ENCODE peak calls at places on chromosomes 12 and 14, in eight cellular contexts. One of them, this sample, is unnamed.

GRCh38 chr14:79580414-79580813 is 630.9 kb downstream of the DIO2 start:
- DNase-seq in activated naive CD8-positive, alpha-beta T cell treated with anti-CD3 and anti-CD28 coated beads for 36 hours: no peak
- DNase-seq in activated naive CD4-positive, alpha-beta T cell: no peak
- DNase-seq in NCI-H1105: no peak
- DNase-seq in fibroblast of pulmonary artery: no peak
- DNase-seq in NCI-H774: no peak
- DNase-seq in activated T-helper 1 cell treated with Interleukin-2 at 50 U/mL for 16 hours: no peak
- DNase-seq in anterior cingulate cortex: no peak
- DNase-seq in this sample: no peak

GRCh38 chr14:52272375-52272774 is 4.9 kb downstream of the PTGDR start:
- DNase-seq in activated naive CD4-positive, alpha-beta T cell: no peak
- DNase-seq in NCI-H1105: no peak
- DNase-seq in fibroblast of pulmonary artery: peak
- DNase-seq in activated naive CD8-positive, alpha-beta T cell treated with anti-CD3 and anti-CD28 coated beads for 36 hours: no peak
- DNase-seq in anterior cingulate cortex: no peak
- DNase-seq in NCI-H774: no peak
- DNase-seq in activated T-helper 1 cell treated with Interleukin-2 at 50 U/mL for 16 hours: no peak
- DNase-seq in this sample: no peak

GRCh38 chr12:43863770-43864366 is 28.0 kb downstream of the TMEM117 start:
- DNase-seq in anterior cingulate cortex: no peak
- DNase-seq in fibroblast of pulmonary artery: no peak
- DNase-seq in NCI-H1105: no peak
- DNase-seq in activated T-helper 1 cell treated with Interleukin-2 at 50 U/mL for 16 hours: no peak
- DNase-seq in activated naive CD4-positive, alpha-beta T cell: no peak
- DNase-seq in activated naive CD8-positive, alpha-beta T cell treated with anti-CD3 and anti-CD28 coated beads for 36 hours: no peak
- DNase-seq in NCI-H774: no peak
- DNase-seq in this sample: no peak

GRCh38 chr12:58919271-58920101 is 818 bp downstream of the LRIG3 start:
- DNase-seq in NCI-H774: peak
- DNase-seq in fibroblast of pulmonary artery: peak
- DNase-seq in activated naive CD8-positive, alpha-beta T cell treated with anti-CD3 and anti-CD28 coated beads for 36 hours: no peak
- DNase-seq in activated naive CD4-positive, alpha-beta T cell: no peak
- DNase-seq in anterior cingulate cortex: no peak
- DNase-seq in NCI-H1105: no peak
- DNase-seq in activated T-helper 1 cell treated with Interleukin-2 at 50 U/mL for 16 hours: no peak
- DNase-seq in this sample: no peak

GRCh38 chr14:72678360-72678759 is 215.5 kb downstream of the DPF3 start:
- DNase-seq in fibroblast of pulmonary artery: peak
- DNase-seq in activated naive CD4-positive, alpha-beta T cell: no peak
- DNase-seq in anterior cingulate cortex: no peak
- DNase-seq in activated naive CD8-positive, alpha-beta T cell treated with anti-CD3 and anti-CD28 coated beads for 36 hours: no peak
- DNase-seq in activated T-helper 1 cell treated with Interleukin-2 at 50 U/mL for 16 hours: no peak
- DNase-seq in NCI-H1105: no peak
- DNase-seq in NCI-H774: no peak
- DNase-seq in this sample: no peak

GRCh38 chr12:110585231-110585799 is 2.2 kb upstream of the PPTC7 start:
- DNase-seq in anterior cingulate cortex: no peak
- DNase-seq in activated naive CD4-positive, alpha-beta T cell: no peak
- DNase-seq in NCI-H774: no peak
- DNase-seq in NCI-H1105: no peak
- DNase-seq in activated T-helper 1 cell treated with Interleukin-2 at 50 U/mL for 16 hours: no peak
- DNase-seq in fibroblast of pulmonary artery: peak
- DNase-seq in activated naive CD8-positive, alpha-beta T cell treated with anti-CD3 and anti-CD28 coated beads for 36 hours: peak
- DNase-seq in this sample: peak

GRCh38 chr12:112798019-112798760 is 6.6 kb downstream of the RPH3A start:
- DNase-seq in NCI-H1105: no peak
- DNase-seq in fibroblast of pulmonary artery: peak
- DNase-seq in activated naive CD4-positive, alpha-beta T cell: no peak
- DNase-seq in activated naive CD8-positive, alpha-beta T cell treated with anti-CD3 and anti-CD28 coated beads for 36 hours: no peak
- DNase-seq in NCI-H774: no peak
- DNase-seq in activated T-helper 1 cell treated with Interleukin-2 at 50 U/mL for 16 hours: no peak
- DNase-seq in anterior cingulate cortex: peak
- DNase-seq in this sample: peak

GRCh38 chr12:92571844-92572543 is 130.8 kb upstream of the PLEKHG7 start:
- DNase-seq in fibroblast of pulmonary artery: no peak
- DNase-seq in anterior cingulate cortex: no peak
- DNase-seq in NCI-H1105: no peak
- DNase-seq in NCI-H774: no peak
- DNase-seq in activated T-helper 1 cell treated with Interleukin-2 at 50 U/mL for 16 hours: no peak
- DNase-seq in activated naive CD4-positive, alpha-beta T cell: no peak
- DNase-seq in activated naive CD8-positive, alpha-beta T cell treated with anti-CD3 and anti-CD28 coated beads for 36 hours: no peak
- DNase-seq in this sample: no peak

GRCh38 chr14:54440454-54440853 is 720 bp downstream of the CNIH1 start:
- DNase-seq in activated naive CD4-positive, alpha-beta T cell: no peak
- DNase-seq in NCI-H1105: no peak
- DNase-seq in anterior cingulate cortex: no peak
- DNase-seq in activated T-helper 1 cell treated with Interleukin-2 at 50 U/mL for 16 hours: no peak
- DNase-seq in NCI-H774: no peak
- DNase-seq in fibroblast of pulmonary artery: peak
- DNase-seq in activated naive CD8-positive, alpha-beta T cell treated with anti-CD3 and anti-CD28 coated beads for 36 hours: no peak
- DNase-seq in this sample: no peak

GRCh38 chr12:27866382-27867101 is 86.5 kb upstream of the MANSC4 start:
- DNase-seq in activated naive CD4-positive, alpha-beta T cell: no peak
- DNase-seq in fibroblast of pulmonary artery: peak
- DNase-seq in activated T-helper 1 cell treated with Interleukin-2 at 50 U/mL for 16 hours: no peak
- DNase-seq in NCI-H774: no peak
- DNase-seq in anterior cingulate cortex: no peak
- DNase-seq in NCI-H1105: no peak
- DNase-seq in activated naive CD8-positive, alpha-beta T cell treated with anti-CD3 and anti-CD28 coated beads for 36 hours: no peak
- DNase-seq in this sample: no peak